ENCODE peak calls at places on chromosome 1, in eight cellular contexts. F is mucosa of descending colon, P is AG09319, Q is transverse colon, U is endothelial cell, B is fibroblast of lung, J is hepatocyte, C is tibial artery. Y is an unnamed sample.

GRCh38 chr1:110440877-110441276 is 10.1 kb upstream of the PROK1 start:
- DNase-seq in F (no peak), P (peak; percentile 15), Q (no peak), U (no peak), B (peak; percentile 39), J (no peak), C (peak; percentile 62), Y (no peak)

GRCh38 chr1:244710474-244711062 is 57.6 kb downstream of the DESI2 start:
- DNase-seq in F (no peak), P (no peak), Q (no peak), U (no peak), B (no peak), J (no peak), C (no peak), Y (no peak)

GRCh38 chr1:187121661-187122060 is 292.9 kb downstream of the PLA2G4A start:
- DNase-seq in F (no peak), P (no peak), Q (no peak), U (no peak), B (no peak), J (no peak), C (no peak), Y (no peak)

GRCh38 chr1:165549908-165550480 is 6.2 kb downstream of the LRRC52 start:
- DNase-seq in F (no peak), P (no peak), Q (no peak), U (no peak), B (no peak), J (no peak), C (no peak), Y (no peak)

GRCh38 chr1:154970631-154971340 is at the start of gene SHC1:
- DNase-seq in F (peak; percentile 91), P (peak; percentile 87), Q (peak; percentile 89), U (peak; percentile 87), B (peak; percentile 95), J (peak; percentile 95), C (peak; percentile 95), Y (peak; percentile 73)

GRCh38 chr1:7810395-7810794 is 26.3 kb downstream of the PER3 start:
- DNase-seq in F (no peak), P (peak; percentile 7), Q (no peak), U (no peak), B (peak; percentile 91), J (no peak), C (no peak), Y (no peak)

GRCh38 chr1:38476784-38477175 is 382.8 kb downstream of the RRAGC start:
- DNase-seq in F (no peak), P (no peak), Q (no peak), U (no peak), B (no peak), J (no peak), C (no peak), Y (no peak)

GRCh38 chr1:58764294-58764978 is 19.4 kb downstream of the JUN start:
- DNase-seq in F (no peak), P (no peak), Q (no peak), U (no peak), B (peak; percentile 96), J (no peak), C (no peak), Y (no peak)

GRCh38 chr1:235872270-235872669 is 5.6 kb upstream of the LYST start:
- DNase-seq in F (no peak), P (no peak), Q (no peak), U (no peak), B (no peak), J (no peak), C (no peak), Y (no peak)

GRCh38 chr1:80536464-80536863 is 1264.3 kb upstream of the ADGRL2 start:
- DNase-seq in F (no peak), P (no peak), Q (no peak), U (no peak), B (no peak), J (no peak), C (no peak), Y (no peak)

GRCh38 chr1:156465747-156466365 is 34.7 kb downstream of the MEF2D start:
- DNase-seq in F (no peak), P (no peak), Q (no peak), U (peak; percentile 26), B (no peak), J (no peak), C (no peak), Y (no peak)
- TF ChIP-seq CTCF in F (no peak), P (peak; percentile 6), Q (no peak), U (no peak), B (peak; percentile 32), J (no peak), C (no peak), Y (no peak)

DNA sequence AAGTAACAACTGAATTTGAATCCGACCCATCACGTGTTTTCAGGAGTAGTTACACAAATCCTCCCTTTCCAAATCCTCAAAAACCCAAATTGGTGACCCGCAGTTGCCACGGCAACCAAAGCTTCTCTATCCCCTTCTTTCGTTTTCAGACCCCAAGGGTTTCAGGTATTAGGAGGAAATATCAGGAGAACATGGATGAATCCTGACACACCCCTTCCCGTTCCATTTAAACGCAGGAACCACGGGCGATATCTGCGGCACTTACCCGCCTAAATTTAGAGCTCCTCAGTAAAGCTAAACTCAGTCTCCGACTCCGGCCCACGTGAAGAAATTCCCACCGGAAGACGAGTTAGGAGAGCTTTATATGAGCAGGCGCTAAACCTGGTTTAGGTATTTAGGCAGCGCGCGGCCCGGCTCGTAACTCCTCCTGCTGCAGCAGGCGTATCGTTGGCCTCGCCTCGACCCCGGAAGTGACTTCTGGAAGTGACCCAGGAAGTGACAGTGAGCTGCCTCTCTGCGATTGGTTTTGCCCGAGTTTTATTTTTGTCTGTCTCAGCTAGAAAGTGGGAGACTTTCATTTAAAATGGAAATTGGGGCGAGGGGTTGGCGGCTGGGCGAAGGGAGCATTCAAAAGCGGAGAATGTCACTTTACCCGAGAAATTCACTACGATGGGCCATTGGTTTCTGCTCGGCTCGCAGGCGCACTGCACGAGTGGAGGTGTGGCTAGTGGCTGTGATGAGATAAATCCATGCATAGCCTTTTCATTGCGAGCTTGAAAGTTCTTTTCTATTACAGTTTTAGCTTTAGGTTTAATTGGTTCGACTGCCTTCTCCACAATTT is at the start of gene TAF1A:
- DNase-seq in F (peak; percentile 93), P (peak; percentile 49), Q (peak; percentile 92), U (peak; percentile 51), B (peak; percentile 83), J (peak; percentile 92), C (peak; percentile 83), Y (peak; percentile 63)
- TF ChIP-seq CTCF in F (no peak), P (no peak), Q (no peak), U (no peak), B (no peak), J (no peak), C (no peak), Y (no peak)

GRCh38 chr1:60031116-60031515 is 42.5 kb downstream of the C1orf87 start:
- DNase-seq in F (no peak), P (no peak), Q (no peak), U (no peak), B (no peak), J (no peak), C (no peak), Y (no peak)
- TF ChIP-seq CTCF in F (no peak), P (no peak), Q (no peak), U (no peak), B (no peak), J (no peak), C (no peak), Y (no peak)

GRCh38 chr1:32619701-32620485 is 30.5 kb downstream of the ZBTB8OS start:
- DNase-seq in F (no peak), P (no peak), Q (no peak), U (no peak), B (peak; percentile 11), J (peak; percentile 22), C (no peak), Y (no peak)
- TF ChIP-seq CTCF in F (no peak), P (peak; percentile 3), Q (no peak), U (no peak), B (peak; percentile 26), J (peak; percentile 37), C (no peak), Y (peak; percentile 42)

GRCh38 chr1:11318982-11319381 is 46.0 kb downstream of the UBIAD1 start:
- DNase-seq in F (no peak), P (no peak), Q (no peak), U (no peak), B (no peak), J (no peak), C (no peak), Y (no peak)

GRCh38 chr1:11316701-11317100 is 43.7 kb downstream of the UBIAD1 start:
- DNase-seq in F (no peak), P (no peak), Q (no peak), U (no peak), B (peak; percentile 40), J (no peak), C (no peak), Y (no peak)

GRCh38 chr1:11321656-11322491 is 48.9 kb downstream of the UBIAD1 start:
- DNase-seq in F (no peak), P (no peak), Q (no peak), U (no peak), B (no peak), J (no peak), C (no peak), Y (no peak)

GRCh38 chr1:11324562-11324961 is 51.6 kb downstream of the UBIAD1 start:
- DNase-seq in F (no peak), P (no peak), Q (no peak), U (no peak), B (no peak), J (no peak), C (no peak), Y (no peak)

GRCh38 chr1:11320153-11320936 is 47.3 kb downstream of the UBIAD1 start:
- DNase-seq in F (peak; percentile 45), P (no peak), Q (no peak), U (peak; percentile 73), B (no peak), J (peak; percentile 45), C (no peak), Y (peak; percentile 64)
- TF ChIP-seq CTCF in F (no peak), P (peak; percentile 40), Q (peak; percentile 29), U (peak; percentile 72), B (peak; percentile 42), J (peak; percentile 62), C (no peak), Y (peak; percentile 72)